ENCODE peak calls at places on chromosomes 1 and 21, in five cellular contexts. M is H1, T is IMR-90, P is HepG2, C is K562. F is an unnamed sample.

GRCh38 chr1:107682467-107682866 is 282.5 kb downstream of the VAV3 start:
- DNase-seq in M (no peak), T (no peak), P (no peak), C (no peak), F (peak; percentile 38)

GRCh38 chr1:111851552-111851951 is 95.9 kb downstream of the DDX20 start:
- DNase-seq in M (no peak), T (no peak), P (no peak), C (no peak), F (no peak)

GRCh38 chr1:156931974-156932710 is 11.7 kb downstream of the LRRC71 start:
- DNase-seq in M (no peak), T (no peak), P (no peak), C (no peak), F (no peak)

GRCh38 chr1:204723131-204723787 is 37.7 kb upstream of the LRRN2 start:
- DNase-seq in M (no peak), T (no peak), P (no peak), C (no peak), F (no peak)

GRCh38 chr1:55143686-55144085 is 71.5 kb downstream of the USP24 start:
- DNase-seq in M (peak; percentile 34), T (no peak), P (peak; percentile 56), C (peak; percentile 33), F (peak; percentile 54)

GRCh38 chr1:218364028-218364710 is 19.0 kb downstream of the TGFB2 start:
- DNase-seq in M (no peak), T (peak; percentile 46), P (peak; percentile 40), C (no peak), F (no peak)

GRCh38 chr1:242057745-242058115 is 58.8 kb upstream of the MAP1LC3C start:
- DNase-seq in M (no peak), T (no peak), P (no peak), C (no peak), F (no peak)

GRCh38 chr1:110638062-110638461 is 31.9 kb upstream of the KCNA2 start:
- DNase-seq in M (no peak), T (no peak), P (no peak), C (no peak), F (no peak)

GRCh38 chr21:14270631-14271030 is 54.7 kb downstream of the RBM11 start:
- DNase-seq in M (no peak), T (no peak), P (no peak), C (no peak), F (no peak)

GRCh38 chr1:172246521-172247390 is 173.7 kb upstream of the C1orf105 start:
- DNase-seq in M (no peak), T (no peak), P (no peak), C (no peak), F (no peak)
- TF ChIP-seq MAFK in M (no peak), T (no peak), P (no peak), C (no peak), F (no peak)

GRCh38 chr1:75134656-75134938 is 409 bp downstream of the LHX8 start:
- DNase-seq in M (no peak), T (no peak), P (no peak), C (no peak), F (no peak)

GRCh38 chr1:75136921-75137641 is 2.9 kb downstream of the LHX8 start:
- DNase-seq in M (no peak), T (no peak), P (no peak), C (no peak), F (no peak)

GRCh38 chr1:75136158-75136815 is 2.1 kb downstream of the LHX8 start:
- DNase-seq in M (no peak), T (no peak), P (no peak), C (no peak), F (no peak)

GRCh38 chr1:75134939-75135828 is 996 bp downstream of the LHX8 start:
- DNase-seq in M (no peak), T (peak; percentile 0), P (no peak), C (no peak), F (no peak)

DNA sequence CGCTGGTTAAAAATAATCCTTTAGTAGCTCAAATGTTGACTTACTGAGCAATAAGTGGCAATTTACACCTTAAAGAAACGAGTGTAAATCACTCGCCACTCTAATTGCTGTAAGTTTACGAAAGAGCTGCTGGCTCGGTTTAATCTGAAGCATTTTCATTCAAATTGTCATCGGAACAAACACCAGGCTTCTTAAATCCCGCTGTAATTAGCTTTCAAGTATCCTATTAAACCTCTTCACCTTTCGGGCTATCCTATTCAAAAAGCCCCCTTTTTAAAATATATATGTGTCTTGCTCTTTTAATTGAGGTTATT is 1.6 kb downstream of the LHX8 start:
- DNase-seq in M (no peak), T (no peak), P (no peak), C (no peak), F (peak; percentile 7)
- TF ChIP-seq MAFK in M (no peak), T (no peak), P (no peak), C (no peak), F (no peak)

GRCh38 chr1:200802865-200803512 is 64.3 kb downstream of the CAMSAP2 start:
- DNase-seq in M (peak; percentile 84), T (peak; percentile 84), P (peak; percentile 71), C (peak; percentile 71), F (peak; percentile 84)
- TF ChIP-seq MAFK in M (no peak), T (no peak), P (no peak), C (no peak), F (no peak)

DNA sequence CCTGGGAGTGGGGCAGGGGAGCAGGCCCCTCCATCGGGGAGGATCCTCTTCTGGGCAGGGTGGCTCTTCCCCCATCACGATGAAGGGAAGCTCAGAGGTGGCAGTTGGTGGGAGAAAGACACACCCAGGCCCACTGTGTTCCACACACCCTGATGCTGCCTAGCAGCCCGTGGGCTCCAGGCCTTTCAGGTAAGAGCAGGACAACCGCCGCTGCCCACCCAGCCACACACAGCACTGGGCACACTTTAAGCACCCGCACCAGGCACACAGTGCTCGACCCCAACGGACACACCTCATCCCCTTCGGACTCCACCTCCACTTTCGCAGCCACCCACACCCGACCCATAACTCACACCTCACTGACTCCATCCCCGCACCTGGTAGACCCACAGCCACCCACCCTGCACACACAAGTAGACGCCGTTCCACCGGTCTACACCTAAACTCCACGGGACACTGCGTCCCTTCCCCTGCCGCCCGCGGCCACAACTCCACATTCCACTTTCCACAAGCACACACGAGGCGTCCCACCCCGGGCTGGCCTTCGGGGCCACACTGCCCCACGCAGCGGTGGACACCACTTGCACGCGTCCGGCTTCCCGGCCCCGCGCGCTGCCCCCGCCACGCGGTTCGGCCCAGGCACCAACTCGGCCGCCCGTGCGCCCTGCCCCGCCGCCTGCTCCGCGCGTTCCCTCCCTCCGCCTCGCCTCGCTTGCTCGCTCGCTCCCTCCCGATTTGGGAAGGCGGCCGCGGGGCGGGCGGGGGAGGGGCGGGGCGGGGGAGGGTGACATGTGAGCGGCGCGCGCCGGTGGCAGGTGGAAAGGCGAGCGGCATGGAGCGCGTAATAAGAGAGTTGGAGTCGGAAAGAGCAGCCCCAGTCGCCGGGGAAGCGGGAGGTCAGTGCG is at the start of gene KCNQ4:
- DNase-seq in M (no peak), T (no peak), P (no peak), C (peak; percentile 88), F (no peak)
- TF ChIP-seq MAFK in M (no peak), T (no peak), P (no peak), C (no peak), F (no peak)

DNA sequence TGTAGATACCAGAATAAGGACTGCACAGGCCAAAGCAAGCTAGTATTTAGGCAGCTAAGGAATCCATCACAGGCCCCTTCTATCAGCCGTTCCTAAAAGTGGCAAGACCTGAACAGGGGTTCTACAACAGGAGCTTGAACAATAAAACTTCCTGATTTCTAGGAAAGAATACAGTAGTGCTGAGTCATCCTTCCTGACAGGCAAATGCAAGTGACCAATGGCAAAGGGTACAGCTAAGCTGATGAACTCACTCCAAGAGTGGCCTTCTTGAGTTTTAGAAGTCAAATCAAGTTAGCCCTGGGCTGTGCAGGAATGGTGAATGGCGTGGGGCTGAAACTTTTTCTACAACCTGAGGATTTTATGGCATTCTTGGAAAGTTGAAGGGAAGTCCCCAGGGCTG is 112.9 kb downstream of the GREM2 start:
- DNase-seq in M (no peak), T (peak; percentile 76), P (no peak), C (no peak), F (peak; percentile 53)
- TF ChIP-seq MAFK in M (peak; percentile 84), T (peak; percentile 95), P (peak; percentile 89), C (peak; percentile 86), F (peak; percentile 97)

GRCh38 chr1:64495878-64496277 is 25.9 kb downstream of the CACHD1 start:
- DNase-seq in M (no peak), T (no peak), P (no peak), C (no peak), F (no peak)
- TF ChIP-seq MAFK in M (no peak), T (no peak), P (no peak), C (no peak), F (no peak)

F was measured in A549.